ENCODE peak calls at places on chromosomes 5 and 9, in four cellular contexts. One of them, this sample, is unnamed.

GRCh38 chr5:31962928-31963327 is 211.2 kb downstream of the GOLPH3 start:
- DNase-seq in left ventricle myocardium inferior: no peak
- DNase-seq in Peyer's patch: no peak
- DNase-seq in adrenal gland: no peak
- DNase-seq in this sample: no peak

GRCh38 chr5:180818275-180818674 is 15.7 kb upstream of the MGAT1 start:
- DNase-seq in left ventricle myocardium inferior: no peak
- DNase-seq in Peyer's patch: no peak
- DNase-seq in adrenal gland: peak
- DNase-seq in this sample: no peak

GRCh38 chr5:161530700-161531099 is 15.8 kb downstream of the GABRB2 start:
- DNase-seq in left ventricle myocardium inferior: no peak
- DNase-seq in Peyer's patch: no peak
- DNase-seq in adrenal gland: no peak
- DNase-seq in this sample: no peak

GRCh38 chr5:181215997-181216982 is 6.8 kb upstream of the TRIM41 start:
- DNase-seq in left ventricle myocardium inferior: no peak
- DNase-seq in Peyer's patch: peak
- DNase-seq in adrenal gland: no peak
- DNase-seq in this sample: no peak

GRCh38 chr5:141478321-141478945 is 2.7 kb downstream of the PCDHGC3 start:
- DNase-seq in left ventricle myocardium inferior: no peak
- DNase-seq in Peyer's patch: no peak
- DNase-seq in adrenal gland: no peak
- DNase-seq in this sample: no peak

GRCh38 chr9:105444130-105444529 is 3.7 kb upstream of the FSD1L start:
- DNase-seq in left ventricle myocardium inferior: no peak
- DNase-seq in Peyer's patch: no peak
- DNase-seq in adrenal gland: no peak
- DNase-seq in this sample: no peak

GRCh38 chr9:21902112-21902511 is 92.1 kb downstream of the CDKN2A start:
- DNase-seq in left ventricle myocardium inferior: no peak
- DNase-seq in Peyer's patch: no peak
- DNase-seq in adrenal gland: no peak
- DNase-seq in this sample: no peak

GRCh38 chr5:27458318-27458717 is 419.9 kb upstream of the CDH9 start:
- DNase-seq in left ventricle myocardium inferior: no peak
- DNase-seq in Peyer's patch: no peak
- DNase-seq in adrenal gland: no peak
- DNase-seq in this sample: no peak

GRCh38 chr5:172879434-172879828 is 45.4 kb downstream of the ERGIC1 start:
- DNase-seq in left ventricle myocardium inferior: no peak
- DNase-seq in Peyer's patch: no peak
- DNase-seq in adrenal gland: no peak
- DNase-seq in this sample: no peak

GRCh38 chr5:176416965-176417364 is 626 bp upstream of the CLTB start:
- DNase-seq in left ventricle myocardium inferior: no peak
- DNase-seq in Peyer's patch: no peak
- DNase-seq in adrenal gland: no peak
- DNase-seq in this sample: no peak

GRCh38 chr5:59266410-59266809 is 627.1 kb downstream of the PDE4D start:
- DNase-seq in left ventricle myocardium inferior: no peak
- DNase-seq in Peyer's patch: no peak
- DNase-seq in adrenal gland: no peak
- DNase-seq in this sample: no peak

DNA sequence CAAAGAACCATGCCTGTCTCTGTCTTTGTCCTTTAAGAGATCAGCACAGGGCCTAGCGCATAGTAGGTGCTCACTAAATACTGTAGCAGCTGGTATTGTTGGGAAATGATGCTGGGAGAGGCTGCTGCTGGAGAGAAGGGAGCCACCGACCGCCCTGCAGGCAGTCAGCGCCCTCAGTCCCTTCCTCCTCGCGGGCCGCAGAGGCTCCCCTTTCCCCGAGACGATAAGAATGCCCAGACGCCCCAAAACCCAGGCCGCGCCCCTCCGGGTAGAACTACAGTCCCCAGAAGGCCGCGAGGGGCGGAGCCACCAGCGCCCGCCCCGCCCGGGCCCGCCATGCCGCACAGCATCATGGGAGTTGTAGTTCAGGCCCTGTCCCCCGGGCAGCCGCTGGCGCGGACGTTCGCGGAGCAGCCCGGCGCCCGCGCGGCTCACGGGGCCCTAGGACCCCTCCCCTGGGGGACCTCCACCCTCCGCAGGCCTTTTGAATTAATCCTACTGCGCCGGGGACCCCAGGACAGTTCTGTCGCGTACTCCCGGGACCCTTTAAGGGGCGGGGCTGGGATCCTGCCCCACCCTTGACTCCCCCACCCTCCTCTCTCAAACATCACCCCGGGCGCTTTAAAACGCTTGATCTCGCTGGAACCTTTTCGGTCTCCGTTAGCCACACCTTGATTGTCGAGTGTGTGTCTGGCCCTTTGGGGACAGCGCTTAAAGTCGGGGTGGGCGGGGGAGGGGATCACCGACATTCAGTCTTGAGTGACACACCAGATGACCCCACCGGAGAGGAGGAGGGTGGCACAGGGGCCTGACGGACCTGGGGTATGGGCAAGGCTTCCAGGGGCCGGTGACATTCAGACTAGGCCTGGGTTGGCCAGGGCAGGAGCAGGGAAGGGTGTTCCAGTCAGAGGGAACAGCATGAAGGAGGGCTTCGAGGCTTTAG is 24.8 kb upstream of the IER5L start:
- DNase-seq in left ventricle myocardium inferior: peak
- DNase-seq in Peyer's patch: peak
- DNase-seq in adrenal gland: peak
- DNase-seq in this sample: no peak
- H3K4me3 ChIP-seq in left ventricle myocardium inferior: peak
- H3K4me3 ChIP-seq in Peyer's patch: peak
- H3K4me3 ChIP-seq in adrenal gland: peak
- H3K4me3 ChIP-seq in this sample: peak

DNA sequence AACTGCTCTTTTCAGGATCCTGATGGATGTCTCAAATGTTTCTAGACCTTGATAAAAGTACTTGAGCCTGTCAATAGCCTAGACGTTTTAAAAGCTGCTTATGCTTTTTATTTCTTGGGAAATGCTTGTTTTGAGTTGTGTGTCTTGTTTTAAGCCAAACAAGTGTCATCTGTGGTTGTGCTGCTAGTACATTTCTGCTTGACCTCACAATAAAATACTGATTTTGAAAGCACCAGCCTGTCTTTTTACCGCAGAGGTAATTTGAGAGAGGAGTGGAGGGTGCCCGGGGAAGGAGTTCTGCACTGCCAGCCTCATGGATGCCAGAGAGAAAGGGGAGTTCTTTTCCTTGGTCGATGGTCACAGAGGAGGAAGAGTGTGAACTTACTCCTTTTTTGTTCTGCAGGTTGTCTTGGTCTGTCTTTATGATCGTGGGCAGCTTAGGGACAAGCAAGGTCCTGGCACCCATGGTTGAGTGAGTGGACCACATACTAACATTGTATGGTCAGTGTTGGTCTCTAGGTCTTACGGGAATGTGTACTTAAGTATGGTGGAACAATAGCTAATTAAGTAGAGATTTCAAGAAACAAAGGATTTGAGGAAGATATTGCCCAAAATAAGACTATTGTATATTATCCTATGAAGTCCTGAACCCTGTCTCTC is 61.0 kb downstream of the TRIO start:
- DNase-seq in left ventricle myocardium inferior: no peak
- DNase-seq in Peyer's patch: no peak
- DNase-seq in adrenal gland: no peak
- DNase-seq in this sample: no peak
- H3K4me3 ChIP-seq in left ventricle myocardium inferior: no peak
- H3K4me3 ChIP-seq in Peyer's patch: no peak
- H3K4me3 ChIP-seq in adrenal gland: no peak
- H3K4me3 ChIP-seq in this sample: no peak

GRCh38 chr5:3599283-3600105 is 3.9 kb downstream of the IRX1 start:
- DNase-seq in left ventricle myocardium inferior: no peak
- DNase-seq in Peyer's patch: no peak
- DNase-seq in adrenal gland: no peak
- DNase-seq in this sample: no peak

GRCh38 chr5:3601929-3602712 is 6.5 kb downstream of the IRX1 start:
- DNase-seq in left ventricle myocardium inferior: no peak
- DNase-seq in Peyer's patch: no peak
- DNase-seq in adrenal gland: no peak
- DNase-seq in this sample: no peak

GRCh38 chr5:3598725-3599282 is 3.2 kb downstream of the IRX1 start:
- DNase-seq in left ventricle myocardium inferior: no peak
- DNase-seq in Peyer's patch: no peak
- DNase-seq in adrenal gland: no peak
- DNase-seq in this sample: no peak

GRCh38 chr5:3601060-3601710 is 5.6 kb downstream of the IRX1 start:
- DNase-seq in left ventricle myocardium inferior: no peak
- DNase-seq in Peyer's patch: no peak
- DNase-seq in adrenal gland: no peak
- DNase-seq in this sample: no peak

GRCh38 chr5:3600106-3600997 is 4.7 kb downstream of the IRX1 start:
- DNase-seq in left ventricle myocardium inferior: no peak
- DNase-seq in Peyer's patch: no peak
- DNase-seq in adrenal gland: no peak
- DNase-seq in this sample: no peak
- H3K4me3 ChIP-seq in left ventricle myocardium inferior: peak
- H3K4me3 ChIP-seq in Peyer's patch: no peak
- H3K4me3 ChIP-seq in adrenal gland: no peak
- H3K4me3 ChIP-seq in this sample: peak

GRCh38 chr9:89524888-89525385 is 27.0 kb upstream of the SEMA4D start:
- DNase-seq in left ventricle myocardium inferior: no peak
- DNase-seq in Peyer's patch: no peak
- DNase-seq in adrenal gland: no peak
- DNase-seq in this sample: no peak
- H3K4me3 ChIP-seq in left ventricle myocardium inferior: no peak
- H3K4me3 ChIP-seq in Peyer's patch: no peak
- H3K4me3 ChIP-seq in adrenal gland: no peak
- H3K4me3 ChIP-seq in this sample: no peak

GRCh38 chr9:88661759-88662158 is 126.8 kb downstream of the NXNL2 start:
- DNase-seq in left ventricle myocardium inferior: no peak
- DNase-seq in Peyer's patch: no peak
- DNase-seq in adrenal gland: no peak
- DNase-seq in this sample: no peak

GRCh38 chr9:88658311-88658822 is 123.4 kb downstream of the NXNL2 start:
- DNase-seq in left ventricle myocardium inferior: peak
- DNase-seq in Peyer's patch: no peak
- DNase-seq in adrenal gland: peak
- DNase-seq in this sample: no peak

GRCh38 chr9:88659126-88659525 is 124.1 kb downstream of the NXNL2 start:
- DNase-seq in left ventricle myocardium inferior: no peak
- DNase-seq in Peyer's patch: no peak
- DNase-seq in adrenal gland: no peak
- DNase-seq in this sample: no peak

GRCh38 chr9:88660611-88661010 is 125.6 kb downstream of the NXNL2 start:
- DNase-seq in left ventricle myocardium inferior: no peak
- DNase-seq in Peyer's patch: no peak
- DNase-seq in adrenal gland: no peak
- DNase-seq in this sample: no peak

DNA sequence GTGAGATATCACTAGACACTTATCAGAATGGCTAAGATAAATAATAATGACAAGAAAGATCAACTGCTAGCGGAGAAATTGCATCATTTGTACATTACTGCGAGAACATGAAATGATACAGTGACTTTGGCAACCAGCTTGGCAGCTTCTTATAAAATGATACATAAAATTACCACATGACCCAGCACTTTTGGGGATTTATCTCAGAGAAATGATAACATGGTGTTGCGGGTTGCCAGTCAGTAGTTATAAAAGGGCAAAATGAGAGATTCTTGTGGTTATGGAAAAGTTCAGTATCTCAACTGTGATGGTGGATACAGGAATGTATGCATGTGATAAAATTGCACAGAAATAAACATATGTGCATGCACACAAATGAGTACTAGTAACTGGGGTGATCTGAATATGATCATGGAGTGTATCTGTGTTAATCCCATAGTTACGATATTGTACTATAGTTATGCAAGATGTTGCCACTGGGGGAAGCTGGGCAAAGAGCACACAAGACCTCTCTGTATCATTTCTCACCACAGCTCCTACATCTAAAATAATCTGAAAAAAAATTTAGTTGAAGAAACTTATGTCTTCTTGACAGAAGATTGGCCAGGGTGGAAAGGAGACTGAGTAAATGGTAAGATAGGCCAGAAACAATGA is 128.9 kb downstream of the NXNL2 start:
- DNase-seq in left ventricle myocardium inferior: no peak
- DNase-seq in Peyer's patch: no peak
- DNase-seq in adrenal gland: no peak
- DNase-seq in this sample: no peak
- H3K4me3 ChIP-seq in left ventricle myocardium inferior: no peak
- H3K4me3 ChIP-seq in Peyer's patch: no peak
- H3K4me3 ChIP-seq in adrenal gland: no peak
- H3K4me3 ChIP-seq in this sample: no peak

GRCh38 chr5:77180167-77181081 is 30.1 kb upstream of the PDE8B start:
- DNase-seq in left ventricle myocardium inferior: peak
- DNase-seq in Peyer's patch: no peak
- DNase-seq in adrenal gland: no peak
- DNase-seq in this sample: no peak

GRCh38 chr5:77181596-77182304 is 28.7 kb upstream of the PDE8B start:
- DNase-seq in left ventricle myocardium inferior: no peak
- DNase-seq in Peyer's patch: no peak
- DNase-seq in adrenal gland: no peak
- DNase-seq in this sample: no peak

GRCh38 chr5:77176429-77176828 is 34.1 kb upstream of the PDE8B start:
- DNase-seq in left ventricle myocardium inferior: no peak
- DNase-seq in Peyer's patch: no peak
- DNase-seq in adrenal gland: no peak
- DNase-seq in this sample: no peak

GRCh38 chr5:77177576-77177975 is 32.9 kb upstream of the PDE8B start:
- DNase-seq in left ventricle myocardium inferior: no peak
- DNase-seq in Peyer's patch: no peak
- DNase-seq in adrenal gland: no peak
- DNase-seq in this sample: no peak

DNA sequence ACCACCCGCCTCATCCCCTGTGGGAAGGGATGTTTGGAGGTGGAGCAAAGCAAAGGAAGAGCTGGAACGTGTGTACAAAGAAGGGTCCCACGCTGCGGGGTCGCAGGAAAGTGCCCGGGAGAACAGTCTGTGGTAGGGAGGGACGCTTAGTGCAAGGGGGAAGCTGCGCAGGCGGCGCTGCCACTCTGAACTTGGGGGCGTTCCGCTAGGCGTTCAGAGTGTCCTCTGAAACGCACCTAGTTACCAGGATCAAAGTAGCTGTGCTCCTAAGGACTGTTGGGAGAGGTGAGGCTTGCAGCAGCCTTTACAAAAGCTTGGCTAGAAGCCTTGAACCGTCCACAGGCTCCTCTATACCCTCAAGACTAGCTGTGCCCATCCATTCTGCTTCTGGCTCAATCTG is 29.3 kb upstream of the PDE8B start:
- DNase-seq in left ventricle myocardium inferior: no peak
- DNase-seq in Peyer's patch: no peak
- DNase-seq in adrenal gland: no peak
- DNase-seq in this sample: no peak
- H3K4me3 ChIP-seq in left ventricle myocardium inferior: no peak
- H3K4me3 ChIP-seq in Peyer's patch: no peak
- H3K4me3 ChIP-seq in adrenal gland: peak
- H3K4me3 ChIP-seq in this sample: no peak

GRCh38 chr9:130866474-130866965 is 30.1 kb downstream of the QRFP start:
- DNase-seq in left ventricle myocardium inferior: no peak
- DNase-seq in Peyer's patch: peak
- DNase-seq in adrenal gland: peak
- DNase-seq in this sample: peak
- H3K4me3 ChIP-seq in left ventricle myocardium inferior: no peak
- H3K4me3 ChIP-seq in Peyer's patch: no peak
- H3K4me3 ChIP-seq in adrenal gland: no peak
- H3K4me3 ChIP-seq in this sample: peak

This sample was measured in AG04449.